ENCODE peak calls at places on chromosomes 5 and 9, in nine cellular contexts. I, B, V, X, O, Z, A, M and N are unnamed samples.

GRCh38 chr5:178434016-178434761 is 156.0 kb downstream of the COL23A1 start:
- DNase-seq in Z (no peak), V (no peak), X (no peak), M (no peak), I (no peak), A (no peak), B (no peak), O (no peak), N (no peak)

GRCh38 chr9:71544464-71544863 is 223.8 kb downstream of the CEMIP2 start:
- DNase-seq in Z (no peak), O (no peak), X (no peak), B (no peak), M (no peak), A (no peak), I (no peak), V (no peak), N (no peak)

GRCh38 chr9:98491231-98491651 is 217.5 kb downstream of the GABBR2 start:
- DNase-seq in Z (no peak), B (no peak), A (no peak), X (no peak), M (no peak), V (no peak), I (no peak), O (no peak), N (no peak)

GRCh38 chr5:10338996-10339903 is 14.2 kb upstream of the MARCHF6 start:
- DNase-seq in I (no peak), A (peak; percentile 63), X (no peak), V (no peak), M (no peak), Z (no peak), B (no peak), O (no peak), N (no peak)

GRCh38 chr5:136028782-136029742 is at the start of gene TGFBI:
- DNase-seq in X (peak; percentile 67), O (peak; percentile 79), V (no peak), Z (peak; percentile 82), A (peak; percentile 73), I (peak; percentile 55), M (peak; percentile 91), B (peak; percentile 82), N (no peak)

GRCh38 chr9:27541740-27542139 is 12.1 kb upstream of the MOB3B start:
- DNase-seq in M (no peak), B (no peak), Z (no peak), X (no peak), V (no peak), A (no peak), O (no peak), I (no peak), N (no peak)

GRCh38 chr5:113397046-113397445 is 37.7 kb downstream of the TSSK1B start:
- DNase-seq in B (no peak), I (peak; percentile 5), O (no peak), X (no peak), M (no peak), V (no peak), A (no peak), Z (no peak), N (no peak)

GRCh38 chr9:33076031-33076359 is 479 bp downstream of the SMU1 start:
- DNase-seq in A (no peak), I (no peak), B (no peak), M (no peak), V (no peak), Z (no peak), X (peak; percentile 15), O (peak; percentile 27), N (no peak)

GRCh38 chr9:132939169-132939568 is 5.2 kb downstream of the TSC1 start:
- DNase-seq in A (no peak), V (no peak), O (no peak), M (no peak), B (no peak), X (no peak), Z (no peak), I (no peak), N (no peak)

GRCh38 chr5:135102716-135103696 is 69.0 kb upstream of the PITX1 start:
- DNase-seq in X (no peak), B (no peak), I (no peak), O (no peak), Z (no peak), V (no peak), M (no peak), A (no peak), N (no peak)

GRCh38 chr9:130193119-130193518 is 20.9 kb downstream of the NCS1 start:
- DNase-seq in Z (no peak), O (no peak), A (no peak), B (no peak), M (peak; percentile 56), I (no peak), V (no peak), X (no peak), N (no peak)

GRCh38 chr9:130193531-130194405 is 21.6 kb downstream of the NCS1 start:
- DNase-seq in O (no peak), I (no peak), M (peak; percentile 65), X (no peak), V (no peak), A (no peak), B (no peak), Z (no peak), N (no peak)

GRCh38 chr9:130191749-130192120 is 19.5 kb downstream of the NCS1 start:
- DNase-seq in A (no peak), I (no peak), Z (no peak), O (no peak), B (no peak), M (peak; percentile 76), V (no peak), X (no peak), N (no peak)

GRCh38 chr9:130191068-130191748 is 19.0 kb downstream of the NCS1 start:
- DNase-seq in M (no peak), Z (no peak), B (no peak), O (no peak), A (no peak), V (no peak), X (no peak), I (no peak), N (no peak)

DNA sequence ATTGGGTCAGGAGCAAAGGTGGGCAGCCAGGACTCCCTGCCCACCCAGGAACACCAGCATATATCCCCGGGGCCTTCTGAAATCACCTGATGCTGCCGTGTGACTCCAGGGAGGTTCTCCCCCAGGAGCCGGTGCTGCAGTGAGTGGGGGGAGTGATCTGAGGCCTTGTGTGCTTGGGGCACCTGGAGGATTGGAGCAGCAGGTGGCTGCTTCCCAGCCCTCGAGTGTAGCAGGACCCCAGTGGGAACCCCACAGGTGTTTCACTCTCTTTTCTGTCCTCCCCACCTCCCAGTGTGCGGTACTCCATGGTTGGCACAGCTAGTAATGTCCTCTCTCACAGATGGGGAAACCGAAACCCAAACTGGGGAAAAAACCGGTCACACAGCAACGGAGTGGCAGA is 20.4 kb downstream of the NCS1 start:
- DNase-seq in X (no peak), I (no peak), V (no peak), Z (no peak), B (no peak), O (no peak), A (no peak), M (no peak), N (no peak)
- H3K4me1 ChIP-seq in X (peaks cover 33% of the 10 kb centered on the region), I (peaks cover 8% of the 10 kb centered on the region), V (peaks cover 67% of the 10 kb centered on the region), Z (peaks cover 7% of the 10 kb centered on the region), B (peaks cover 10% of the 10 kb centered on the region), O (no peaks in the 10 kb centered on the region), A (no peaks in the 10 kb centered on the region), M (peaks cover 41% of the 10 kb centered on the region), N (peaks cover 9% of the 10 kb centered on the region)

DNA sequence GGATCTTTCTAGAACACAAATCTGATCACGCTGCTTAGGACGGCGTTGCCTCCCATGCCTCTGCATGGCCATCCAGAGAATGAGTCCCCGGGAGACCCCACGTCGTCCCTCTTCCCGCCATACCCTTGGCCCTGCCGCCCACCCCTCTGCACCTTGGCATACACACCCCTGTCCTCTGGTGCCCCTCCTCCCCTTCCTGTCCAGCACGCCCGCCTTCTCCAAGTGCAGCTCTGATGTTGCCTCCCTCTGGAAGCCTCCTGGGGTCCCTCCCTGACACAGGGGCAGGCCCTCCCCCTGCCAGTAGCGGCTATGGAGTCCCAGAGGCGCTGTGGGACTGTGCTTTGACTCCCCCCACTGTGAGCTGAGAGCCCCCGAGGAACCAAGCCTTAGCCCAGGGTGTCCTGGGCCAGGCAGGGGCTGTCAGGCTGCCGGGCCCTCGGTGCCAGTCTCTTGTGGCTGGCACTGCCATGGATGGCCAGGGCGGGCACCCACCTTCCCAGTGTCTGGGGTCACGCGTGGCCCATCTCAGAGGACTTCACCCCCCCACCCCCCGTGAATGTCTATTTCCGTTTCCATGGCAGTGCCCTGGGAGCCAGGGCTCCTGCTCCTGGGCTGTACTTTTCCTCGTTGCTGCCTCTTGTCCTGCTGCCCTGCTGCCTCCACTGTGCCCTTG is 70.5 kb upstream of the RNU6ATAC start:
- DNase-seq in M (peak; percentile 77), B (no peak), Z (no peak), A (no peak), O (no peak), X (no peak), I (no peak), V (no peak), N (no peak)
- H3K4me1 ChIP-seq in M (peaks cover 11% of the 10 kb centered on the region), B (peaks cover 16% of the 10 kb centered on the region), Z (peaks cover 33% of the 10 kb centered on the region), A (no peaks in the 10 kb centered on the region), O (no peaks in the 10 kb centered on the region), X (peaks cover 18% of the 10 kb centered on the region), I (no peaks in the 10 kb centered on the region), V (peaks cover 23% of the 10 kb centered on the region), N (no peaks in the 10 kb centered on the region)

GRCh38 chr9:86304236-86304730 is 21.9 kb upstream of the ISCA1 start:
- DNase-seq in M (no peak), B (no peak), A (no peak), I (no peak), X (no peak), Z (no peak), O (no peak), V (no peak), N (no peak)
- H3K4me1 ChIP-seq in M (no peaks in the 10 kb centered on the region), B (no peaks in the 10 kb centered on the region), A (no peaks in the 10 kb centered on the region), I (no peaks in the 10 kb centered on the region), X (peaks cover 4% of the 10 kb centered on the region), Z (no peaks in the 10 kb centered on the region), O (no peaks in the 10 kb centered on the region), V (no peaks in the 10 kb centered on the region), N (no peaks in the 10 kb centered on the region)

GRCh38 chr9:129174102-129174723 is 3.8 kb downstream of the IER5L start:
- DNase-seq in M (peak; percentile 96), B (peak; percentile 92), O (peak; percentile 92), X (peak; percentile 93), A (peak; percentile 75), I (peak; percentile 95), Z (peak; percentile 93), V (peak; percentile 64), N (no peak)

GRCh38 chr9:129173296-129174101 is 4.6 kb downstream of the IER5L start:
- DNase-seq in A (no peak), M (no peak), O (no peak), B (no peak), I (no peak), X (no peak), V (no peak), Z (peak; percentile 31), N (no peak)

GRCh38 chr9:129175825-129176633 is 2.0 kb downstream of the IER5L start:
- DNase-seq in B (peak; percentile 87), O (peak; percentile 97), M (peak; percentile 94), X (peak; percentile 88), A (peak; percentile 90), I (peak; percentile 95), V (peak; percentile 73), Z (peak; percentile 84), N (no peak)

GRCh38 chr9:129175515-129175824 is 2.6 kb downstream of the IER5L start:
- DNase-seq in M (no peak), X (no peak), B (no peak), A (no peak), Z (no peak), V (no peak), O (no peak), I (no peak), N (no peak)

GRCh38 chr9:129174724-129175514 is 3.1 kb downstream of the IER5L start:
- DNase-seq in O (peak; percentile 90), Z (peak; percentile 87), V (peak; percentile 34), A (peak; percentile 63), I (peak; percentile 91), B (peak; percentile 91), X (peak; percentile 90), M (peak; percentile 96), N (no peak)
- H3K4me1 ChIP-seq in O (peaks cover 3% of the 10 kb centered on the region), Z (peaks cover 55% of the 10 kb centered on the region), V (peaks cover 22% of the 10 kb centered on the region), A (no peaks in the 10 kb centered on the region), I (peaks cover 18% of the 10 kb centered on the region), B (peaks cover 34% of the 10 kb centered on the region), X (peaks cover 20% of the 10 kb centered on the region), M (peaks cover 6% of the 10 kb centered on the region), N (peaks cover 28% of the 10 kb centered on the region)